ENCODE peak calls at places on chromosomes 2 and 18, in six cellular contexts. One of them, this sample, is unnamed.

GRCh38 chr18:35071819-35072247 is 30.6 kb downstream of the MAPRE2 start:
- DNase-seq in midbrain: no peak
- DNase-seq in fibroblast of lung: no peak
- DNase-seq in endothelial cell: no peak
- DNase-seq in fibroblast of gingiva: peak
- DNase-seq in activated T-cell treated with anti-CD3 and anti-CD28 coated beads, Interleukin-2, amount 50 U/mL, for 72 hours: no peak
- DNase-seq in this sample: no peak

GRCh38 chr2:98039085-98039756 is 43.5 kb upstream of the TMEM131 start:
- DNase-seq in activated T-cell treated with anti-CD3 and anti-CD28 coated beads, Interleukin-2, amount 50 U/mL, for 72 hours: no peak
- DNase-seq in fibroblast of lung: no peak
- DNase-seq in fibroblast of gingiva: no peak
- DNase-seq in endothelial cell: no peak
- DNase-seq in midbrain: no peak
- DNase-seq in this sample: no peak

GRCh38 chr2:73593676-73594075 is 48.5 kb downstream of the NAT8 start:
- DNase-seq in endothelial cell: no peak
- DNase-seq in fibroblast of lung: no peak
- DNase-seq in fibroblast of gingiva: no peak
- DNase-seq in activated T-cell treated with anti-CD3 and anti-CD28 coated beads, Interleukin-2, amount 50 U/mL, for 72 hours: no peak
- DNase-seq in midbrain: no peak
- DNase-seq in this sample: no peak

GRCh38 chr2:173397539-173397938 is 42.9 kb downstream of the CDCA7 start:
- DNase-seq in endothelial cell: no peak
- DNase-seq in activated T-cell treated with anti-CD3 and anti-CD28 coated beads, Interleukin-2, amount 50 U/mL, for 72 hours: no peak
- DNase-seq in fibroblast of gingiva: no peak
- DNase-seq in midbrain: no peak
- DNase-seq in fibroblast of lung: no peak
- DNase-seq in this sample: no peak

GRCh38 chr2:190637331-190637734 is 11.6 kb upstream of the NAB1 start:
- DNase-seq in fibroblast of lung: peak
- DNase-seq in endothelial cell: no peak
- DNase-seq in midbrain: no peak
- DNase-seq in fibroblast of gingiva: peak
- DNase-seq in activated T-cell treated with anti-CD3 and anti-CD28 coated beads, Interleukin-2, amount 50 U/mL, for 72 hours: no peak
- DNase-seq in this sample: no peak

GRCh38 chr2:65388051-65388531 is 44.3 kb downstream of the SPRED2 start:
- DNase-seq in activated T-cell treated with anti-CD3 and anti-CD28 coated beads, Interleukin-2, amount 50 U/mL, for 72 hours: no peak
- DNase-seq in midbrain: no peak
- DNase-seq in fibroblast of lung: no peak
- DNase-seq in fibroblast of gingiva: no peak
- DNase-seq in endothelial cell: no peak
- DNase-seq in this sample: no peak

GRCh38 chr2:225040862-225041209 is 1.4 kb downstream of the DOCK10 start:
- DNase-seq in fibroblast of lung: peak
- DNase-seq in activated T-cell treated with anti-CD3 and anti-CD28 coated beads, Interleukin-2, amount 50 U/mL, for 72 hours: peak
- DNase-seq in midbrain: peak
- DNase-seq in endothelial cell: no peak
- DNase-seq in fibroblast of gingiva: peak
- DNase-seq in this sample: peak

GRCh38 chr18:70423120-70423519 is 134.3 kb downstream of the SOCS6 start:
- DNase-seq in fibroblast of lung: no peak
- DNase-seq in endothelial cell: no peak
- DNase-seq in midbrain: no peak
- DNase-seq in activated T-cell treated with anti-CD3 and anti-CD28 coated beads, Interleukin-2, amount 50 U/mL, for 72 hours: no peak
- DNase-seq in fibroblast of gingiva: no peak
- DNase-seq in this sample: no peak

GRCh38 chr2:148021059-148021985 is at the start of gene MBD5:
- DNase-seq in fibroblast of gingiva: peak
- DNase-seq in fibroblast of lung: peak
- DNase-seq in midbrain: peak
- DNase-seq in endothelial cell: peak
- DNase-seq in activated T-cell treated with anti-CD3 and anti-CD28 coated beads, Interleukin-2, amount 50 U/mL, for 72 hours: peak
- DNase-seq in this sample: peak

GRCh38 chr2:166375736-166376487 is at the start of gene SCN9A:
- DNase-seq in fibroblast of gingiva: peak
- DNase-seq in midbrain: peak
- DNase-seq in fibroblast of lung: peak
- DNase-seq in endothelial cell: peak
- DNase-seq in activated T-cell treated with anti-CD3 and anti-CD28 coated beads, Interleukin-2, amount 50 U/mL, for 72 hours: peak
- DNase-seq in this sample: no peak

GRCh38 chr2:190649798-190650390 is 1.0 kb downstream of the NAB1 start:
- DNase-seq in fibroblast of lung: peak
- DNase-seq in endothelial cell: no peak
- DNase-seq in fibroblast of gingiva: no peak
- DNase-seq in midbrain: peak
- DNase-seq in activated T-cell treated with anti-CD3 and anti-CD28 coated beads, Interleukin-2, amount 50 U/mL, for 72 hours: no peak
- DNase-seq in this sample: no peak

GRCh38 chr2:127619901-127620705 is 25.9 kb upstream of the GPR17 start:
- DNase-seq in activated T-cell treated with anti-CD3 and anti-CD28 coated beads, Interleukin-2, amount 50 U/mL, for 72 hours: no peak
- DNase-seq in midbrain: no peak
- DNase-seq in fibroblast of lung: no peak
- DNase-seq in fibroblast of gingiva: no peak
- DNase-seq in endothelial cell: no peak
- DNase-seq in this sample: no peak

GRCh38 chr2:224498991-224499390 is 86.2 kb downstream of the CUL3 start:
- DNase-seq in activated T-cell treated with anti-CD3 and anti-CD28 coated beads, Interleukin-2, amount 50 U/mL, for 72 hours: no peak
- DNase-seq in fibroblast of gingiva: no peak
- DNase-seq in fibroblast of lung: no peak
- DNase-seq in midbrain: no peak
- DNase-seq in endothelial cell: no peak
- DNase-seq in this sample: no peak

GRCh38 chr2:74675090-74675489 is 21.0 kb downstream of the SEMA4F start:
- DNase-seq in endothelial cell: peak
- DNase-seq in fibroblast of lung: no peak
- DNase-seq in fibroblast of gingiva: no peak
- DNase-seq in activated T-cell treated with anti-CD3 and anti-CD28 coated beads, Interleukin-2, amount 50 U/mL, for 72 hours: no peak
- DNase-seq in midbrain: no peak
- DNase-seq in this sample: no peak

GRCh38 chr2:176082885-176083731 is 654 bp downstream of the EVX2 start:
- DNase-seq in fibroblast of lung: no peak
- DNase-seq in midbrain: no peak
- DNase-seq in endothelial cell: peak
- DNase-seq in fibroblast of gingiva: no peak
- DNase-seq in activated T-cell treated with anti-CD3 and anti-CD28 coated beads, Interleukin-2, amount 50 U/mL, for 72 hours: no peak
- DNase-seq in this sample: no peak

GRCh38 chr2:139813340-139813739 is 1033.2 kb upstream of the NXPH2 start:
- DNase-seq in midbrain: no peak
- DNase-seq in activated T-cell treated with anti-CD3 and anti-CD28 coated beads, Interleukin-2, amount 50 U/mL, for 72 hours: no peak
- DNase-seq in fibroblast of gingiva: no peak
- DNase-seq in fibroblast of lung: no peak
- DNase-seq in endothelial cell: no peak
- DNase-seq in this sample: no peak

GRCh38 chr2:71922091-71922490 is 225.6 kb downstream of the CYP26B1 start:
- DNase-seq in fibroblast of lung: no peak
- DNase-seq in midbrain: no peak
- DNase-seq in endothelial cell: no peak
- DNase-seq in fibroblast of gingiva: no peak
- DNase-seq in activated T-cell treated with anti-CD3 and anti-CD28 coated beads, Interleukin-2, amount 50 U/mL, for 72 hours: no peak
- DNase-seq in this sample: no peak

GRCh38 chr18:57748770-57749603 is 54.1 kb downstream of the ATP8B1 start:
- DNase-seq in midbrain: no peak
- DNase-seq in endothelial cell: no peak
- DNase-seq in fibroblast of lung: peak
- DNase-seq in fibroblast of gingiva: no peak
- DNase-seq in activated T-cell treated with anti-CD3 and anti-CD28 coated beads, Interleukin-2, amount 50 U/mL, for 72 hours: no peak
- DNase-seq in this sample: no peak

This sample was measured in T-helper 2 cell treated with Interferon-gamma antibody and Interleukin-4, amounts not matched to agents 5 μg/mL and 100 μg/mL, for 36 hours.